ENCODE peak calls at places on chromosomes 4 and X, in nine cellular contexts. M is lower lobe of right lung, Z is iPS DF 6.9, J is colonic mucosa, D is psoas muscle, T is ascending aorta, R is hepatocyte, G is transverse colon, E is pancreas. X is an unnamed sample.

GRCh38 chrX:130575831-130576404 is 174.1 kb downstream of the RBMX2 start:
- DNase-seq in J (peak; percentile 25), T (no peak), G (peak; percentile 26), Z (peak; percentile 4), E (peak; percentile 29), R (peak; percentile 45), M (peak; percentile 41), D (peak; percentile 16), X (peak; percentile 2)

GRCh38 chr4:150578745-150579470 is 3.0 kb upstream of the MAB21L2 start:
- DNase-seq in T (no peak), G (no peak), R (peak; percentile 24), Z (no peak), E (no peak), D (no peak), M (no peak), J (no peak), X (no peak)

GRCh38 chr4:52107336-52107735 is 56.2 kb downstream of the SPATA18 start:
- DNase-seq in E (no peak), R (no peak), G (no peak), J (no peak), Z (no peak), M (no peak), T (no peak), D (no peak), X (no peak)

GRCh38 chrX:134601240-134601639 is 57.0 kb downstream of the PLAC1 start:
- DNase-seq in D (no peak), E (no peak), Z (no peak), R (no peak), J (no peak), T (no peak), M (no peak), G (no peak), X (no peak)

GRCh38 chr4:101584306-101584705 is 206.2 kb upstream of the BANK1 start:
- DNase-seq in Z (no peak), M (no peak), G (no peak), D (no peak), R (no peak), T (no peak), J (no peak), E (no peak), X (no peak)

GRCh38 chrX:39813631-39814246 is 284.0 kb downstream of the BCOR start:
- DNase-seq in J (peak; percentile 32), M (no peak), Z (no peak), R (peak; percentile 45), D (peak; percentile 75), G (peak; percentile 40), T (no peak), E (peak; percentile 91), X (no peak)

GRCh38 chr4:154528866-154529265 is 21.3 kb downstream of the PLRG1 start:
- DNase-seq in G (no peak), M (no peak), J (no peak), D (no peak), Z (no peak), T (no peak), E (no peak), R (no peak), X (no peak)

GRCh38 chr4:16294455-16294854 is 68.2 kb upstream of the TAPT1 start:
- DNase-seq in E (no peak), D (no peak), T (no peak), M (no peak), J (no peak), Z (no peak), G (no peak), R (no peak), X (no peak)

GRCh38 chrX:102765217-102765616 is 44.7 kb downstream of the GPRASP3 start:
- DNase-seq in M (no peak), D (peak; percentile 21), T (no peak), J (no peak), E (no peak), R (no peak), G (no peak), Z (no peak), X (no peak)

GRCh38 chrX:20431486-20431885 is 164.8 kb upstream of the RPS6KA3 start:
- DNase-seq in G (no peak), T (no peak), R (no peak), J (no peak), D (no peak), E (no peak), M (no peak), Z (no peak), X (no peak)

GRCh38 chr4:142778430-142778829 is 67.7 kb downstream of the INPP4B start:
- DNase-seq in T (no peak), J (no peak), D (no peak), E (no peak), Z (no peak), G (no peak), R (no peak), M (no peak), X (no peak)

GRCh38 chr4:26284536-26284935 is 36.3 kb upstream of the RBPJ start:
- DNase-seq in Z (no peak), E (no peak), T (no peak), R (no peak), D (no peak), M (no peak), G (no peak), J (no peak), X (no peak)

GRCh38 chr4:20313237-20314030 is 61.7 kb downstream of the SLIT2 start:
- DNase-seq in R (peak; percentile 46), M (no peak), E (no peak), J (peak; percentile 18), G (peak; percentile 12), D (peak; percentile 16), Z (peak; percentile 63), T (no peak), X (no peak)

GRCh38 chrX:86263526-86263925 is 115.3 kb downstream of the DACH2 start:
- DNase-seq in T (no peak), G (no peak), E (no peak), D (no peak), R (no peak), J (no peak), M (no peak), Z (peak; percentile 25), X (no peak)

GRCh38 chr4:42985971-42986370 is 93.5 kb downstream of the GRXCR1 start:
- DNase-seq in G (no peak), D (no peak), T (no peak), J (no peak), M (no peak), E (no peak), R (no peak), Z (no peak), X (no peak)

GRCh38 chrX:5042563-5042962 is 1186.1 kb downstream of the NLGN4X start:
- DNase-seq in G (no peak), Z (no peak), D (no peak), E (no peak), R (no peak), T (no peak), M (no peak), J (no peak), X (no peak)

GRCh38 chrX:84717344-84717743 is 215.1 kb upstream of the HDX start:
- DNase-seq in D (no peak), T (no peak), R (no peak), E (no peak), J (no peak), G (no peak), Z (no peak), M (no peak), X (no peak)

GRCh38 chrX:84712621-84713020 is 210.4 kb upstream of the HDX start:
- DNase-seq in J (no peak), R (no peak), T (no peak), D (no peak), G (no peak), M (no peak), E (no peak), Z (no peak), X (no peak)

GRCh38 chrX:84709987-84710386 is 207.7 kb upstream of the HDX start:
- DNase-seq in J (no peak), Z (no peak), T (no peak), E (no peak), M (no peak), R (no peak), D (no peak), G (no peak), X (no peak)

GRCh38 chrX:84710611-84711010 is 208.4 kb upstream of the HDX start:
- DNase-seq in R (no peak), E (no peak), T (no peak), Z (no peak), M (no peak), G (no peak), J (no peak), D (no peak), X (no peak)

GRCh38 chrX:84715315-84715714 is 213.1 kb upstream of the HDX start:
- DNase-seq in D (no peak), Z (no peak), M (no peak), E (no peak), J (no peak), G (no peak), R (no peak), T (no peak), X (no peak)
- H3K27me3 ChIP-seq in D (no peaks in the 10 kb centered on the region), Z (no peaks in the 10 kb centered on the region), M (no peaks in the 10 kb centered on the region), E (peaks cover 3% of the 10 kb centered on the region), J (no peaks in the 10 kb centered on the region), G (no peaks in the 10 kb centered on the region), R (no peaks in the 10 kb centered on the region), T (no peaks in the 10 kb centered on the region), X (no peaks in the 10 kb centered on the region)

GRCh38 chr4:58606303-58606702 is 1496.1 kb upstream of the IGFBP7 start:
- DNase-seq in J (no peak), D (no peak), T (no peak), E (no peak), G (no peak), M (no peak), Z (no peak), R (no peak), X (no peak)
- H3K27ac ChIP-seq in J (no peak overlapping the region), D (no peak overlapping the region), T (no peak overlapping the region), E (no peak overlapping the region), G (no peak overlapping the region), M (no peak overlapping the region), Z (no peak overlapping the region), R (no peak overlapping the region), X (no peak overlapping the region)

DNA sequence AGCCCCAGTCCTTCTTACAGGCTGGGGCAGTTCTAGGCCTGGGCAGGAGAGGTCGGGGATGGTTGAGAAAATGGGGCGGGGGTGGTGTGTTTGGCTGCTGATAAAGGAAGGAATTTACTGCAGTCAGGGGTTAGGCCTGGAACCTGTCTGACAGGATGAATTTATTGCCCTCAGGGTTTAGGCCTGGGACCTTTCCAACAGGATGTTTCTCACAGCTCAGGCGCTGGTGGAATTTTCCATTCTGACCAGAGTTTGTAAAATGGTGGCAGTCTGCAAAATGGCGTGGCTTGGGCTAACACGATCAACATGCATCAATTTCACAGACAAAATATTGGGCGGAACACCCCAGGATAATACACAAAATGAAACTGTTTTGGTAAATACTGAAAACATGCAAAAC is 83.5 kb upstream of the SPIN4 start:
- DNase-seq in E (no peak), G (peak; percentile 55), Z (no peak), R (peak; percentile 25), M (no peak), T (no peak), J (peak; percentile 61), D (no peak), X (no peak)
- H3K4me3 ChIP-seq in E (no peak overlapping the region), G (no peak overlapping the region), Z (no peak overlapping the region), R (no peak overlapping the region), M (no peak overlapping the region), T (no peak overlapping the region), J (no peak overlapping the region), D (no peak overlapping the region), X (no peak overlapping the region)

DNA sequence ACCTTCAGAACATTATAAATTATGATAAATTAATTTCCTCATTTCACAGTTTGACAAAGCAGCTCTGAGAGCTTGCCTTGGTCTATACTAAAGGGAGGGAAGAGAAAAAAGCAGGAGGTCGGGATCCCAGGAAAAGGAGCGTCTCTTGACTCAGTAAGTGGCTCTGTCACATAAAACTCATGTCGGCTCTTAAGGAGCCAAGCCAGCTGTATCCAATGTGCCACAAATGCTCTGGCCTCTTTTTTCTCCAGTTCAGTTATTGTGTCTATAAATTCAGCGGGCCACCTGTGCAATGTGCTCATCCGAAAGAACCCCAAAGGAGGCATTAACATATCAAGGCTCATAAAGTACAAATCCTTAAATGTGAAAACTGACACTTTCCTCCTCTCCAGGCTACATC is 337.7 kb upstream of the FAM241A start:
- DNase-seq in R (no peak), D (no peak), J (no peak), M (no peak), G (no peak), E (no peak), T (no peak), Z (no peak), X (no peak)
- H3K27me3 ChIP-seq in R (no peaks in the 10 kb centered on the region), D (no peaks in the 10 kb centered on the region), J (no peaks in the 10 kb centered on the region), M (no peaks in the 10 kb centered on the region), G (no peaks in the 10 kb centered on the region), E (no peaks in the 10 kb centered on the region), T (no peaks in the 10 kb centered on the region), Z (peaks cover 20% of the 10 kb centered on the region), X (peaks cover 13% of the 10 kb centered on the region)

X was measured in SJSA1.